ENCODE peak calls at places on chromosomes 5 and 9, in ten cellular contexts. L is adrenal gland; J is right cardiac atrium; K is CD8-positive, alpha-beta memory T cell; C is aorta; G is CD4-positive, alpha-beta memory T cell; X is Karpas-422; A is neural progenitor cell; D is RWPE2; I is thoracic aorta. U is an unnamed sample.

GRCh38 chr5:140346348-140347221 is at the start of gene HBEGF:
- DNase-seq in L (peak; percentile 76), J (peak; percentile 94), K (peak; percentile 47), C (peak; percentile 94), G (peak; percentile 61), X (peak; percentile 85), A (peak; percentile 97), D (no peak), I (no peak), U (peak; percentile 94)

GRCh38 chr9:129458155-129458661 is 162.7 kb downstream of the C9orf50 start:
- DNase-seq in L (no peak), J (peak; percentile 72), K (peak; percentile 43), C (no peak), G (peak; percentile 78), X (no peak), A (no peak), D (no peak), I (no peak), U (peak; percentile 75)

GRCh38 chr9:134962065-134962997 is 44.6 kb upstream of the FCN1 start:
- DNase-seq in L (no peak), J (peak; percentile 56), K (no peak), C (no peak), G (no peak), X (no peak), A (no peak), D (peak; percentile 29), I (no peak), U (peak; percentile 55)

GRCh38 chr9:91811024-91811909 is 138.8 kb downstream of the ROR2 start:
- DNase-seq in L (no peak), J (no peak), K (no peak), C (peak; percentile 57), G (no peak), X (no peak), A (no peak), D (no peak), I (no peak), U (no peak)

GRCh38 chr9:120717194-120717593 is 2.9 kb upstream of the MEGF9 start:
- DNase-seq in L (peak; percentile 62), J (no peak), K (no peak), C (no peak), G (no peak), X (no peak), A (no peak), D (no peak), I (no peak), U (no peak)

GRCh38 chr9:35731415-35732184 is 395 bp downstream of the TLN1 start:
- DNase-seq in L (no peak), J (no peak), K (no peak), C (no peak), G (peak; percentile 44), X (peak; percentile 70), A (no peak), D (no peak), I (no peak), U (no peak)

GRCh38 chr5:141957367-141957993 is 522 bp downstream of the PCDH12 start:
- DNase-seq in L (no peak), J (no peak), K (no peak), C (no peak), G (no peak), X (no peak), A (no peak), D (no peak), I (no peak), U (no peak)

GRCh38 chr5:137090151-137090550 is 409.0 kb downstream of the SPOCK1 start:
- DNase-seq in L (no peak), J (no peak), K (no peak), C (no peak), G (no peak), X (no peak), A (no peak), D (no peak), I (no peak), U (no peak)

GRCh38 chr5:82164957-82165698 is 113.0 kb downstream of the RPS23 start:
- DNase-seq in L (no peak), J (peak; percentile 46), K (no peak), C (no peak), G (no peak), X (no peak), A (peak; percentile 49), D (no peak), I (no peak), U (no peak)

GRCh38 chr5:77843570-77844407 is 67.7 kb upstream of the TBCA start:
- DNase-seq in L (no peak), J (peak; percentile 60), K (no peak), C (no peak), G (no peak), X (no peak), A (peak; percentile 68), D (no peak), I (no peak), U (no peak)
- H3K4me3 ChIP-seq in L (peak overlapping the region; percentile 55), J (peak overlapping the region; percentile 72), K (no peak overlapping the region), C (peak overlapping the region; percentile 58), G (no peak overlapping the region), X (no peak overlapping the region), A (peak overlapping the region; percentile 44), D (peak overlapping the region; percentile 15), I (peak overlapping the region; percentile 82), U (peak overlapping the region; percentile 49)

GRCh38 chr9:130835441-130836298 is 616 bp downstream of the ABL1 start:
- DNase-seq in L (peak; percentile 47), J (peak; percentile 81), K (no peak), C (peak; percentile 82), G (no peak), X (peak; percentile 61), A (peak; percentile 87), D (no peak), I (no peak), U (peak; percentile 73)

GRCh38 chr9:130837644-130838043 is 2.6 kb downstream of the ABL1 start:
- DNase-seq in L (no peak), J (no peak), K (no peak), C (no peak), G (no peak), X (no peak), A (peak; percentile 31), D (no peak), I (no peak), U (no peak)

GRCh38 chr9:130834371-130835311 is at the start of gene ABL1:
- DNase-seq in L (peak; percentile 68), J (peak; percentile 91), K (peak; percentile 52), C (peak; percentile 91), G (peak; percentile 84), X (peak; percentile 86), A (peak; percentile 82), D (peak; percentile 87), I (peak; percentile 56), U (peak; percentile 89)

GRCh38 chr9:130839237-130840111 is 4.4 kb downstream of the ABL1 start:
- DNase-seq in L (no peak), J (no peak), K (no peak), C (no peak), G (no peak), X (no peak), A (no peak), D (no peak), I (no peak), U (no peak)

DNA sequence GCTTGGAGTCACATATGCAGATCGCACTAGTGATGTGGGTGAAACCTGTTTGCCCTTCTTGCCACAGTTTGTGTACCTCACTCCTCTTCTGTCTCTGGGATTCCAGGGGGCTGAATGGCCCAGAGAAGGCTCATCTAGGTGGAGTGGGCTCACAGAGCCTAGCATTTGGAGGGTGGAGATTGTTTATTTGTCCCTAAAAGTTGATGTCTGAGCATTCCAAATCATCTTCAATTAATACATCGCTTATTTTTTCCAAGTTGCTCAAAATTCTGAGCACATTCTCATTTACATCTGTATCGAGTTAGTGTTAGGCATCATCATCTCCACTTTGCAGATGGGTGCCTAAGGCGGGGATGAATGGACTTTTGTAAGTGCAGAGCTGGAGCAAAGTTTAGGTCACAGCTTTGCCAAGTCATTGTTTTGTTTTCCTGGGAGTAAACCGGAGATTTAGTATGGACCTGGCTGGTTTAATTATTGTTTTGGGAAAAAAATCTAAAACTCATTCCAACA is 2.0 kb downstream of the ABL1 start:
- DNase-seq in L (no peak), J (no peak), K (no peak), C (no peak), G (no peak), X (no peak), A (no peak), D (no peak), I (no peak), U (no peak)
- H3K27ac ChIP-seq in L (no peak overlapping the region), J (no peak overlapping the region), K (no peak overlapping the region), C (no peak overlapping the region), G (no peak overlapping the region), X (no peak overlapping the region), A (no peak overlapping the region), D (peak overlapping the region; percentile 91), I (peak overlapping the region; percentile 91), U (no peak overlapping the region)

GRCh38 chr9:37146372-37146771 is 26.0 kb downstream of the ZCCHC7 start:
- DNase-seq in L (no peak), J (no peak), K (no peak), C (no peak), G (no peak), X (peak; percentile 75), A (no peak), D (no peak), I (no peak), U (no peak)
- H3K4me3 ChIP-seq in L (no peak overlapping the region), J (no peak overlapping the region), K (peak overlapping the region; percentile 8), C (no peak overlapping the region), G (peak overlapping the region; percentile 9), X (peak overlapping the region; percentile 41), A (no peak overlapping the region), D (no peak overlapping the region), I (no peak overlapping the region), U (peak overlapping the region; percentile 9)

DNA sequence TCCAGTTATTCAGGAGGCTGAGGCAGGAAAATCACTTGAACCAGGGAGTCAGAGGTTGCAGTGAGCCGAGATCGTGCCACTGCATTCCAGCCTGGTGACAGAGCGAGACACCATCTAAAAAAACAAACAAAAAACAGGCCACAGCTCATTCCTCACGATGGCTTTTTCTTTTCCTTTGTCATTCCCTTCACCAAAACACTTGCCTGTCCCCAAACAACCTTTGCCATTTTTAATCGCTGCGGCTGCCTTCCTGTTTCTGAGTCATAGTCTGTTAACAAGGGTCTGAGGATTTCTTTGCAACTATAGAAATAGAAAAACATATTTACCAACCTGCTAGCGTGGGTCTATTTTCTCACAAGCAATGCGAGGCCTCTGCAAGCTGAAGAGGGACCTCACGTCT is 123.0 kb upstream of the FSTL4 start:
- DNase-seq in L (peak; percentile 41), J (no peak), K (no peak), C (no peak), G (no peak), X (no peak), A (no peak), D (no peak), I (no peak), U (no peak)
- H3K27ac ChIP-seq in L (peak overlapping the region; percentile 48), J (no peak overlapping the region), K (no peak overlapping the region), C (peak overlapping the region; percentile 12), G (no peak overlapping the region), X (no peak overlapping the region), A (no peak overlapping the region), D (peak overlapping the region; percentile 23), I (peak overlapping the region; percentile 77), U (no peak overlapping the region)

GRCh38 chr5:177025139-177025538 is 2.6 kb downstream of the ZNF346 start:
- DNase-seq in L (no peak), J (no peak), K (no peak), C (no peak), G (no peak), X (no peak), A (no peak), D (no peak), I (no peak), U (no peak)
- H3K4me3 ChIP-seq in L (no peak overlapping the region), J (no peak overlapping the region), K (no peak overlapping the region), C (no peak overlapping the region), G (no peak overlapping the region), X (no peak overlapping the region), A (no peak overlapping the region), D (no peak overlapping the region), I (no peak overlapping the region), U (no peak overlapping the region)

GRCh38 chr9:90057361-90057760 is 452.5 kb downstream of the GADD45G start:
- DNase-seq in L (no peak), J (no peak), K (no peak), C (no peak), G (no peak), X (no peak), A (no peak), D (no peak), I (no peak), U (no peak)
- H3K27ac ChIP-seq in L (no peak overlapping the region), J (no peak overlapping the region), K (no peak overlapping the region), C (no peak overlapping the region), G (no peak overlapping the region), X (no peak overlapping the region), A (no peak overlapping the region), D (no peak overlapping the region), I (no peak overlapping the region), U (no peak overlapping the region)